ENCODE peak calls at places on chromosomes 2 and 18, in four cellular contexts. One of them, this sample, is unnamed.

GRCh38 chr2:173405171-173405750 is 50.6 kb downstream of the CDCA7 start:
- DNase-seq in HEK293T: no peak
- DNase-seq in OCI-M1: no peak
- DNase-seq in ELR: no peak
- DNase-seq in this sample: no peak

GRCh38 chr18:76451475-76452331 is 43.3 kb downstream of the ZNF516 start:
- DNase-seq in HEK293T: no peak
- DNase-seq in OCI-M1: no peak
- DNase-seq in ELR: peak; percentile 48
- DNase-seq in this sample: no peak

GRCh38 chr2:21787931-21788330 is 664.2 kb downstream of the TDRD15 start:
- DNase-seq in HEK293T: no peak
- DNase-seq in OCI-M1: no peak
- DNase-seq in ELR: peak; percentile 66
- DNase-seq in this sample: no peak

GRCh38 chr2:26049641-26050040 is 15.8 kb downstream of the RAB10 start:
- DNase-seq in HEK293T: no peak
- DNase-seq in OCI-M1: no peak
- DNase-seq in ELR: no peak
- DNase-seq in this sample: no peak

GRCh38 chr18:79695856-79696850 is 16.6 kb downstream of the CTDP1 start:
- DNase-seq in HEK293T: no peak
- DNase-seq in OCI-M1: no peak
- DNase-seq in ELR: no peak
- DNase-seq in this sample: no peak

GRCh38 chr2:215277942-215278341 is 33.9 kb upstream of the ATIC start:
- DNase-seq in HEK293T: no peak
- DNase-seq in OCI-M1: no peak
- DNase-seq in ELR: peak; percentile 12
- DNase-seq in this sample: no peak

GRCh38 chr2:117785740-117786139 is 28.8 kb upstream of the DDX18 start:
- DNase-seq in HEK293T: peak; percentile 28
- DNase-seq in OCI-M1: peak; percentile 78
- DNase-seq in ELR: peak; percentile 63
- DNase-seq in this sample: peak; percentile 68

GRCh38 chr18:48186084-48186798 is 222.9 kb downstream of the ZBTB7C start:
- DNase-seq in HEK293T: no peak
- DNase-seq in OCI-M1: no peak
- DNase-seq in ELR: no peak
- DNase-seq in this sample: peak; percentile 30

GRCh38 chr18:49698596-49699025 is 114.7 kb downstream of the ACAA2 start:
- DNase-seq in HEK293T: no peak
- DNase-seq in OCI-M1: no peak
- DNase-seq in ELR: no peak
- DNase-seq in this sample: no peak

GRCh38 chr2:157421377-157421944 is 22.4 kb downstream of the CYTIP start:
- DNase-seq in HEK293T: no peak
- DNase-seq in OCI-M1: no peak
- DNase-seq in ELR: no peak
- DNase-seq in this sample: no peak

GRCh38 chr2:30293303-30293912 is 62.1 kb downstream of the LBH start:
- DNase-seq in HEK293T: no peak
- DNase-seq in OCI-M1: peak; percentile 75
- DNase-seq in ELR: peak; percentile 20
- DNase-seq in this sample: peak; percentile 25

GRCh38 chr2:45195916-45196315 is 186.7 kb upstream of the SIX2 start:
- DNase-seq in HEK293T: no peak
- DNase-seq in OCI-M1: no peak
- DNase-seq in ELR: no peak
- DNase-seq in this sample: no peak

GRCh38 chr2:43950383-43951008 is 45.3 kb downstream of the LRPPRC start:
- DNase-seq in HEK293T: peak; percentile 10
- DNase-seq in OCI-M1: peak; percentile 51
- DNase-seq in ELR: peak; percentile 63
- DNase-seq in this sample: peak; percentile 57

GRCh38 chr2:27071990-27072830 is 756 bp upstream of the OST4 start:
- DNase-seq in HEK293T: peak; percentile 10
- DNase-seq in OCI-M1: peak; percentile 58
- DNase-seq in ELR: no peak
- DNase-seq in this sample: peak; percentile 54

GRCh38 chr2:15748736-15749323 is 157.2 kb downstream of the DDX1 start:
- DNase-seq in HEK293T: peak; percentile 78
- DNase-seq in OCI-M1: peak; percentile 40
- DNase-seq in ELR: peak; percentile 23
- DNase-seq in this sample: peak; percentile 64

GRCh38 chr2:120673571-120674061 is 62.1 kb upstream of the GLI2 start:
- DNase-seq in HEK293T: no peak
- DNase-seq in OCI-M1: no peak
- DNase-seq in ELR: no peak
- DNase-seq in this sample: no peak

GRCh38 chr2:71226391-71226964 is 425 bp downstream of the PAIP2B start:
- DNase-seq in HEK293T: peak; percentile 48
- DNase-seq in OCI-M1: peak; percentile 28
- DNase-seq in ELR: peak; percentile 13
- DNase-seq in this sample: peak; percentile 54

GRCh38 chr2:28155627-28156026 is 237.0 kb upstream of the FOSL2 start:
- DNase-seq in HEK293T: peak; percentile 37
- DNase-seq in OCI-M1: peak; percentile 38
- DNase-seq in ELR: peak; percentile 54
- DNase-seq in this sample: peak; percentile 40

GRCh38 chr2:167134381-167135072 is 246.2 kb downstream of the XIRP2 start:
- DNase-seq in HEK293T: no peak
- DNase-seq in OCI-M1: peak; percentile 59
- DNase-seq in ELR: peak; percentile 94
- DNase-seq in this sample: no peak

GRCh38 chr2:51158236-51158635 is 126.3 kb upstream of the NRXN1 start:
- DNase-seq in HEK293T: no peak
- DNase-seq in OCI-M1: no peak
- DNase-seq in ELR: no peak
- DNase-seq in this sample: no peak

GRCh38 chr18:32803571-32803970 is 30.7 kb upstream of the KLHL14 start:
- DNase-seq in HEK293T: no peak
- DNase-seq in OCI-M1: no peak
- DNase-seq in ELR: no peak
- DNase-seq in this sample: no peak

GRCh38 chr2:176096986-176097819 is 2.4 kb upstream of the HOXD12 start:
- DNase-seq in HEK293T: peak; percentile 76
- DNase-seq in OCI-M1: peak; percentile 94
- DNase-seq in ELR: peak; percentile 87
- DNase-seq in this sample: peak; percentile 98

GRCh38 chr18:35618703-35619102 is 37.2 kb downstream of the GALNT1 start:
- DNase-seq in HEK293T: no peak
- DNase-seq in OCI-M1: peak; percentile 60
- DNase-seq in ELR: no peak
- DNase-seq in this sample: no peak

GRCh38 chr2:10764101-10764785 is 42.8 kb downstream of the ATP6V1C2 start:
- DNase-seq in HEK293T: no peak
- DNase-seq in OCI-M1: no peak
- DNase-seq in ELR: no peak
- DNase-seq in this sample: no peak

GRCh38 chr2:113818382-113818951 is 62.0 kb upstream of the SLC35F5 start:
- DNase-seq in HEK293T: peak; percentile 39
- DNase-seq in OCI-M1: no peak
- DNase-seq in ELR: peak; percentile 100
- DNase-seq in this sample: no peak